ENCODE peak calls at places on chromosome 15, in five cellular contexts. One of them, this sample, is unnamed.

GRCh38 chr15:45378149-45378912 is at the start of gene GATM:
- DNase-seq in OCI-LY7: no peak
- DNase-seq in HCT116: no peak
- DNase-seq in H1: peak; percentile 77
- DNase-seq in BE2C: peak; percentile 82
- DNase-seq in this sample: peak; percentile 91

GRCh38 chr15:66941791-66942190 is 123.6 kb upstream of the SMAD3 start:
- DNase-seq in OCI-LY7: no peak
- DNase-seq in HCT116: no peak
- DNase-seq in H1: no peak
- DNase-seq in BE2C: no peak
- DNase-seq in this sample: no peak

GRCh38 chr15:45328663-45329062 is 49.7 kb downstream of the GATM start:
- DNase-seq in OCI-LY7: no peak
- DNase-seq in HCT116: no peak
- DNase-seq in H1: no peak
- DNase-seq in BE2C: no peak
- DNase-seq in this sample: no peak

GRCh38 chr15:66580643-66581042 is 14.8 kb upstream of the LCTL start:
- DNase-seq in OCI-LY7: no peak
- DNase-seq in HCT116: no peak
- DNase-seq in H1: no peak
- DNase-seq in BE2C: no peak
- DNase-seq in this sample: peak; percentile 71

GRCh38 chr15:76837474-76837873 is 67.7 kb downstream of the SCAPER start:
- DNase-seq in OCI-LY7: no peak
- DNase-seq in HCT116: no peak
- DNase-seq in H1: no peak
- DNase-seq in BE2C: no peak
- DNase-seq in this sample: no peak

GRCh38 chr15:38054488-38054887 is 120.0 kb downstream of the TMCO5A start:
- DNase-seq in OCI-LY7: no peak
- DNase-seq in HCT116: no peak
- DNase-seq in H1: no peak
- DNase-seq in BE2C: no peak
- DNase-seq in this sample: no peak

GRCh38 chr15:101641894-101642293 is 10.3 kb downstream of the TM2D3 start:
- DNase-seq in OCI-LY7: peak; percentile 57
- DNase-seq in HCT116: no peak
- DNase-seq in H1: no peak
- DNase-seq in BE2C: no peak
- DNase-seq in this sample: no peak

GRCh38 chr15:57932348-57932747 is 133.2 kb downstream of the ALDH1A2 start:
- DNase-seq in OCI-LY7: peak; percentile 1
- DNase-seq in HCT116: no peak
- DNase-seq in H1: no peak
- DNase-seq in BE2C: no peak
- DNase-seq in this sample: no peak

GRCh38 chr15:31857194-31857593 is 173.1 kb upstream of the CHRNA7 start:
- DNase-seq in OCI-LY7: no peak
- DNase-seq in HCT116: no peak
- DNase-seq in H1: peak; percentile 57
- DNase-seq in BE2C: no peak
- DNase-seq in this sample: no peak

GRCh38 chr15:40098489-40099261 is 10.0 kb downstream of the BMF start:
- DNase-seq in OCI-LY7: peak; percentile 89
- DNase-seq in HCT116: no peak
- DNase-seq in H1: no peak
- DNase-seq in BE2C: peak; percentile 84
- DNase-seq in this sample: peak; percentile 80

GRCh38 chr15:93045191-93045785 is 43.7 kb downstream of the RGMA start:
- DNase-seq in OCI-LY7: no peak
- DNase-seq in HCT116: no peak
- DNase-seq in H1: no peak
- DNase-seq in BE2C: no peak
- DNase-seq in this sample: peak; percentile 7

GRCh38 chr15:76206325-76206976 is 104.8 kb downstream of the ETFA start:
- DNase-seq in OCI-LY7: no peak
- DNase-seq in HCT116: no peak
- DNase-seq in H1: no peak
- DNase-seq in BE2C: peak; percentile 98
- DNase-seq in this sample: peak; percentile 90

GRCh38 chr15:47872208-47872607 is 154.9 kb downstream of the SEMA6D start:
- DNase-seq in OCI-LY7: no peak
- DNase-seq in HCT116: no peak
- DNase-seq in H1: no peak
- DNase-seq in BE2C: no peak
- DNase-seq in this sample: no peak

GRCh38 chr15:91589360-91589759 is 264.1 kb upstream of the SLCO3A1 start:
- DNase-seq in OCI-LY7: no peak
- DNase-seq in HCT116: no peak
- DNase-seq in H1: no peak
- DNase-seq in BE2C: no peak
- DNase-seq in this sample: no peak

GRCh38 chr15:29925227-29926082 is 103.2 kb upstream of the TJP1 start:
- DNase-seq in OCI-LY7: peak; percentile 41
- DNase-seq in HCT116: peak; percentile 71
- DNase-seq in H1: peak; percentile 93
- DNase-seq in BE2C: peak; percentile 82
- DNase-seq in this sample: peak; percentile 64

GRCh38 chr15:85394552-85395333 is 14.3 kb downstream of the AKAP13 start:
- DNase-seq in OCI-LY7: no peak
- DNase-seq in HCT116: no peak
- DNase-seq in H1: no peak
- DNase-seq in BE2C: no peak
- DNase-seq in this sample: no peak
- H3K4me1 ChIP-seq in OCI-LY7: peaks cover 74% of the 10 kb centered on the region
- H3K4me1 ChIP-seq in HCT116: peaks cover 52% of the 10 kb centered on the region
- H3K4me1 ChIP-seq in H1: peaks cover 9% of the 10 kb centered on the region
- H3K4me1 ChIP-seq in BE2C: peaks cover 9% of the 10 kb centered on the region
- H3K4me1 ChIP-seq in this sample: peaks cover 15% of the 10 kb centered on the region

GRCh38 chr15:88909956-88910831 is 3.0 kb downstream of the MFGE8 start:
- DNase-seq in OCI-LY7: no peak
- DNase-seq in HCT116: no peak
- DNase-seq in H1: no peak
- DNase-seq in BE2C: no peak
- DNase-seq in this sample: peak; percentile 66

GRCh38 chr15:88912500-88912921 is 668 bp downstream of the MFGE8 start:
- DNase-seq in OCI-LY7: no peak
- DNase-seq in HCT116: no peak
- DNase-seq in H1: no peak
- DNase-seq in BE2C: no peak
- DNase-seq in this sample: peak; percentile 56

GRCh38 chr15:88913850-88914169 is 631 bp upstream of the MFGE8 start:
- DNase-seq in OCI-LY7: no peak
- DNase-seq in HCT116: no peak
- DNase-seq in H1: no peak
- DNase-seq in BE2C: no peak
- DNase-seq in this sample: no peak

GRCh38 chr15:88913017-88913849 is at the start of gene MFGE8:
- DNase-seq in OCI-LY7: peak; percentile 74
- DNase-seq in HCT116: no peak
- DNase-seq in H1: peak; percentile 96
- DNase-seq in BE2C: peak; percentile 89
- DNase-seq in this sample: peak; percentile 85

GRCh38 chr15:88911766-88912118 is 1.4 kb downstream of the MFGE8 start:
- DNase-seq in OCI-LY7: no peak
- DNase-seq in HCT116: no peak
- DNase-seq in H1: no peak
- DNase-seq in BE2C: no peak
- DNase-seq in this sample: peak; percentile 86
- H3K4me3 ChIP-seq in OCI-LY7: no peak overlapping the region
- H3K4me3 ChIP-seq in HCT116: peak overlapping the region; percentile 76
- H3K4me3 ChIP-seq in H1: peak overlapping the region; percentile 79
- H3K4me3 ChIP-seq in BE2C: no peak overlapping the region
- H3K4me3 ChIP-seq in this sample: peak overlapping the region; percentile 92

DNA sequence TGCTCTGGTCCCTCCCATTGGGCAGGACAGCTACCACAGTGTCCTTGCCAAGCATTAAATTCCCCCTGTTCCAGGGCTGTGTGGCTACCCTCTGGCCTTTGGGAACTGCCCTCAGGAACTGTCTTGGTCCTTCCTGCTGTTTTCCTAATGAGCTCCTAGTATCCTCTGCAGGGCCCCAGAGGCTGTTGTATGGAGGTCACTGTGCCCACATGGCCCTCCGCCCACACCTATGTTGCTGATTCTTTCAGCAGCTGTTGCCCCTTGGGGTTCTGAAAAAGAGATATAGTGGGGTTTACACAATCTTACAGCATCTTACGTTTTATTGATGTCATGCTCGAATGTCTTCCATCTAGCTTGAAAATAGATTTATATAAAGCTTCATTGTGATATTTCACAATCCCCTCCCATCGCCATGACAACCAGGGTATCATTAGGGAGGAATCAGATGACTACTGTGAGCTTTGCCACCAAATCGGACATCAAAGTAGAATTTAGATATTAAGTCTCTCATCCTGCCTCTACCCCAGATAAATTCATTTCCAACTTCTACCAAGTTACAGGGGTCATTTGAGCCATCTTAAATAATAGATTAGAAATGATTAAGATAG is 97.1 kb upstream of the NR2E3 start:
- DNase-seq in OCI-LY7: no peak
- DNase-seq in HCT116: no peak
- DNase-seq in H1: no peak
- DNase-seq in BE2C: no peak
- DNase-seq in this sample: no peak
- TF ChIP-seq CTCF in OCI-LY7: no peak
- TF ChIP-seq CTCF in HCT116: no peak
- TF ChIP-seq CTCF in H1: no peak
- TF ChIP-seq CTCF in BE2C: no peak
- TF ChIP-seq CTCF in this sample: no peak

GRCh38 chr15:89826671-89827655 is 12.3 kb upstream of the ANPEP start:
- DNase-seq in OCI-LY7: no peak
- DNase-seq in HCT116: no peak
- DNase-seq in H1: no peak
- DNase-seq in BE2C: no peak
- DNase-seq in this sample: no peak
- H3K4me1 ChIP-seq in OCI-LY7: no peaks in the 10 kb centered on the region
- H3K4me1 ChIP-seq in HCT116: peaks cover 29% of the 10 kb centered on the region
- H3K4me1 ChIP-seq in H1: peaks cover 11% of the 10 kb centered on the region
- H3K4me1 ChIP-seq in BE2C: no peaks in the 10 kb centered on the region
- H3K4me1 ChIP-seq in this sample: peaks cover 12% of the 10 kb centered on the region

DNA sequence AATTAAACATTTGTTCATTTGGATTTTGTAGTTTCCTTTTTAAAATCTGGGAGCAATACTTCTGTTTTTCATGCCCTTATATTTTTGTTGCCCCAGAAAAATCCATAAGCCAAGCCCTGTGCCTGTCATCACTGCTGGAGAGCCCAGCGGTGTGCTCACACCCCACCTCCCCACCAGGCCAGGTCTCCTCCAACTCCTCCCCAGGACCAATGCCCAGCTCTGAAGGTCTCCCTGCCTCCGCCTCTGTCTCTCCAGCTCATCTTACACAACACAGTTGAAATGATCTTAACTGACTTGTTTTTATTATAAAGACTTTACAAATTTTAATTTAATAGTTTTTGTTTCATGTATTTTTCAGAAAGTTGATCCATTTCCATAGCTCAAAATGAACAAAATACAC is 66.4 kb downstream of the RHCG start:
- DNase-seq in OCI-LY7: no peak
- DNase-seq in HCT116: no peak
- DNase-seq in H1: no peak
- DNase-seq in BE2C: no peak
- DNase-seq in this sample: no peak
- H3K4me3 ChIP-seq in OCI-LY7: peak overlapping the region; percentile 64
- H3K4me3 ChIP-seq in HCT116: peak overlapping the region; percentile 52
- H3K4me3 ChIP-seq in H1: no peak overlapping the region
- H3K4me3 ChIP-seq in BE2C: peak overlapping the region; percentile 67
- H3K4me3 ChIP-seq in this sample: peak overlapping the region; percentile 65

GRCh38 chr15:71109130-71109529 is 6.1 kb upstream of the THSD4 start:
- DNase-seq in OCI-LY7: no peak
- DNase-seq in HCT116: no peak
- DNase-seq in H1: no peak
- DNase-seq in BE2C: no peak
- DNase-seq in this sample: no peak
- TF ChIP-seq CTCF in OCI-LY7: no peak
- TF ChIP-seq CTCF in HCT116: no peak
- TF ChIP-seq CTCF in H1: no peak
- TF ChIP-seq CTCF in BE2C: no peak
- TF ChIP-seq CTCF in this sample: no peak

GRCh38 chr15:35888815-35889214 is 342.9 kb upstream of the DPH6 start:
- DNase-seq in OCI-LY7: no peak
- DNase-seq in HCT116: no peak
- DNase-seq in H1: no peak
- DNase-seq in BE2C: no peak
- DNase-seq in this sample: no peak
- H3K4me1 ChIP-seq in OCI-LY7: no peaks in the 10 kb centered on the region
- H3K4me1 ChIP-seq in HCT116: peaks cover 8% of the 10 kb centered on the region
- H3K4me1 ChIP-seq in H1: no peaks in the 10 kb centered on the region
- H3K4me1 ChIP-seq in BE2C: peaks cover 7% of the 10 kb centered on the region
- H3K4me1 ChIP-seq in this sample: no peaks in the 10 kb centered on the region

DNA sequence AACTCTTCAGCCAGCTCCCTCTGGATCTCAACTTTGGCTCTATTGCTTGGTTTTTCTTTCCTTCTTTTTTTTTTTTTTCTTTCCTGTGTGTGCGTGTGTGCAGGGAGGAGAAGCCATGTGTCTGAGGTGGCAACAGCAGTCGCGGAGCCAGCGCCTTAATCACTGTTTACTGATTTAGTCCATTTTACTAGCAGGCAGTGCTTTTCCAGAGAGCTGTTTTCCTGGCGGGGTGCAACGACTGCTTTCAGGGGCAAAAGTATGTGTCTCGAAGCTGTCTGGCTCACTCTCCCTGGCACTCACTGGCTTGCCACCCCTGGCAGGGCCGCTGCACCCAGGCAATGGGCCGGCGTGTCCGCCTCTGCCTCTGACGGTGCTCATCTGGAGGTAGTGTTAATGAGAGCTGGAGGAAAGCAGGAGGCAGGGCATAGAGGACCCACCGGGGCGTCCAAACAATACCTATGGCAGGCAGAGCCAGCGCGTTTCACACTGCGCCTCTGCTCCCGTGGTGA is 835.4 kb upstream of the NR2F2 start:
- DNase-seq in OCI-LY7: no peak
- DNase-seq in HCT116: no peak
- DNase-seq in H1: no peak
- DNase-seq in BE2C: no peak
- DNase-seq in this sample: peak; percentile 39
- H3K4me3 ChIP-seq in OCI-LY7: no peak overlapping the region
- H3K4me3 ChIP-seq in HCT116: no peak overlapping the region
- H3K4me3 ChIP-seq in H1: no peak overlapping the region
- H3K4me3 ChIP-seq in BE2C: no peak overlapping the region
- H3K4me3 ChIP-seq in this sample: no peak overlapping the region

GRCh38 chr15:73927476-73928240 is 1.4 kb downstream of the LOXL1 start:
- DNase-seq in OCI-LY7: no peak
- DNase-seq in HCT116: peak; percentile 15
- DNase-seq in H1: peak; percentile 86
- DNase-seq in BE2C: peak; percentile 66
- DNase-seq in this sample: peak; percentile 60

GRCh38 chr15:73924258-73924921 is 1.9 kb upstream of the LOXL1 start:
- DNase-seq in OCI-LY7: no peak
- DNase-seq in HCT116: no peak
- DNase-seq in H1: peak; percentile 55
- DNase-seq in BE2C: peak; percentile 48
- DNase-seq in this sample: peak; percentile 55

GRCh38 chr15:73928241-73928579 is 1.9 kb downstream of the LOXL1 start:
- DNase-seq in OCI-LY7: no peak
- DNase-seq in HCT116: no peak
- DNase-seq in H1: no peak
- DNase-seq in BE2C: no peak
- DNase-seq in this sample: no peak

GRCh38 chr15:73927003-73927475 is 777 bp downstream of the LOXL1 start:
- DNase-seq in OCI-LY7: no peak
- DNase-seq in HCT116: peak; percentile 6
- DNase-seq in H1: peak; percentile 83
- DNase-seq in BE2C: peak; percentile 70
- DNase-seq in this sample: peak; percentile 77

GRCh38 chr15:73926191-73927002 is at the start of gene LOXL1:
- DNase-seq in OCI-LY7: no peak
- DNase-seq in HCT116: peak; percentile 19
- DNase-seq in H1: peak; percentile 80
- DNase-seq in BE2C: peak; percentile 75
- DNase-seq in this sample: peak; percentile 80
- TF ChIP-seq CTCF in OCI-LY7: no peak
- TF ChIP-seq CTCF in HCT116: no peak
- TF ChIP-seq CTCF in H1: no peak
- TF ChIP-seq CTCF in BE2C: no peak
- TF ChIP-seq CTCF in this sample: no peak

This sample was measured in psoas muscle.